ENCODE peak calls at places on chromosomes 3 and 15, in seven cellular contexts. H is bronchial epithelial cell; O is activated B cell treated with CpG ODN at 0.5 μM for 24 hours; E is KG1; A is stimulated activated CD8-positive, alpha-beta memory T cell treated with anti-CD3 and anti-CD28 coated beads, Interleukin-15, amount 100 ng/mL, for 4 hours; X is H7; J is adipocyte. T is an unnamed sample.

GRCh38 chr15:69071265-69071664 is 56.8 kb downstream of the NOX5 start:
- DNase-seq in H (no peak), O (no peak), E (no peak), A (no peak), X (no peak), J (no peak), T (no peak)

GRCh38 chr3:195110647-195111321 is 160.2 kb downstream of the XXYLT1 start:
- DNase-seq in H (no peak), O (no peak), E (no peak), A (no peak), X (no peak), J (no peak), T (no peak)

GRCh38 chr15:80514071-80514780 is 110.0 kb downstream of the ARNT2 start:
- DNase-seq in H (peak), O (no peak), E (no peak), A (no peak), X (no peak), J (peak), T (no peak)

GRCh38 chr3:33732394-33732793 is 14.3 kb upstream of the CLASP2 start:
- DNase-seq in H (no peak), O (no peak), E (no peak), A (no peak), X (no peak), J (no peak), T (no peak)

GRCh38 chr3:117995795-117996194 is 1038.9 kb downstream of the IGSF11 start:
- DNase-seq in H (no peak), O (no peak), E (no peak), A (no peak), X (no peak), J (peak), T (no peak)

GRCh38 chr3:114307222-114307840 is 13.5 kb downstream of the TIGIT start:
- DNase-seq in H (no peak), O (no peak), E (no peak), A (no peak), X (no peak), J (no peak), T (no peak)

GRCh38 chr3:125150525-125151436 is 61.8 kb downstream of the SLC12A8 start:
- DNase-seq in H (peak), O (no peak), E (no peak), A (no peak), X (peak), J (no peak), T (peak)

GRCh38 chr15:82942691-82943090 is 9.8 kb downstream of the HOMER2 start:
- DNase-seq in H (peak), O (no peak), E (no peak), A (no peak), X (no peak), J (no peak), T (no peak)

GRCh38 chr15:48465410-48465809 is 134.2 kb downstream of the DUT start:
- DNase-seq in H (no peak), O (no peak), E (no peak), A (no peak), X (no peak), J (no peak), T (no peak)

GRCh38 chr15:58957101-58957973 is 23.9 kb upstream of the SLTM start:
- DNase-seq in H (peak), O (peak), E (peak), A (no peak), X (peak), J (peak), T (no peak)

GRCh38 chr15:52731732-52732470 is 52.7 kb upstream of the ATOSA start:
- DNase-seq in H (no peak), O (no peak), E (no peak), A (no peak), X (no peak), J (no peak), T (no peak)

GRCh38 chr3:52533623-52534280 is at the start of gene NT5DC2:
- DNase-seq in H (no peak), O (peak), E (no peak), A (peak), X (peak), J (peak), T (no peak)

GRCh38 chr15:64948916-64949315 is 37.2 kb downstream of the ANKDD1A start:
- DNase-seq in H (no peak), O (no peak), E (no peak), A (no peak), X (no peak), J (no peak), T (no peak)

GRCh38 chr3:116350119-116350733 is 95.1 kb downstream of the LSAMP start:
- DNase-seq in H (no peak), O (no peak), E (no peak), A (no peak), X (no peak), J (no peak), T (no peak)

GRCh38 chr3:193023218-193023617 is 105.6 kb upstream of the MB21D2 start:
- DNase-seq in H (no peak), O (no peak), E (no peak), A (no peak), X (peak), J (no peak), T (no peak)

GRCh38 chr3:112639451-112640332 is 1.3 kb downstream of the CCDC80 start:
- DNase-seq in H (no peak), O (no peak), E (no peak), A (no peak), X (no peak), J (no peak), T (no peak)

GRCh38 chr15:63913786-63914185 is 80.0 kb upstream of the HERC1 start:
- DNase-seq in H (peak), O (no peak), E (no peak), A (no peak), X (no peak), J (no peak), T (no peak)

T was measured in GF-D8.